ENCODE peak calls at places on chromosomes 12 and 14, in nine cellular contexts. One of them, this sample, is unnamed.

GRCh38 chr14:99188721-99189120 is 83.3 kb downstream of the BCL11B start:
- DNase-seq in sigmoid colon: no peak
- DNase-seq in H1: peak; percentile 90
- DNase-seq in SK-N-SH: peak; percentile 49
- DNase-seq in stomach: no peak
- DNase-seq in esophagus muscularis mucosa: no peak
- DNase-seq in K562: peak; percentile 14
- DNase-seq in GM12878: no peak
- DNase-seq in transverse colon: no peak
- DNase-seq in this sample: no peak

GRCh38 chr12:69570545-69571399 is 14.5 kb upstream of the CCT2 start:
- DNase-seq in transverse colon: peak; percentile 46
- DNase-seq in H1: peak; percentile 63
- DNase-seq in esophagus muscularis mucosa: no peak
- DNase-seq in SK-N-SH: peak; percentile 49
- DNase-seq in sigmoid colon: peak; percentile 68
- DNase-seq in K562: peak; percentile 59
- DNase-seq in stomach: peak; percentile 49
- DNase-seq in GM12878: peak; percentile 15
- DNase-seq in this sample: no peak

GRCh38 chr12:66014818-66015217 is 115.7 kb downstream of the LLPH start:
- DNase-seq in H1: no peak
- DNase-seq in esophagus muscularis mucosa: peak; percentile 55
- DNase-seq in GM12878: no peak
- DNase-seq in transverse colon: no peak
- DNase-seq in stomach: no peak
- DNase-seq in K562: no peak
- DNase-seq in sigmoid colon: no peak
- DNase-seq in SK-N-SH: no peak
- DNase-seq in this sample: no peak

GRCh38 chr12:6039894-6040601 is 84.4 kb downstream of the VWF start:
- DNase-seq in H1: peak; percentile 69
- DNase-seq in stomach: peak; percentile 54
- DNase-seq in esophagus muscularis mucosa: no peak
- DNase-seq in transverse colon: peak; percentile 49
- DNase-seq in K562: peak; percentile 52
- DNase-seq in GM12878: no peak
- DNase-seq in sigmoid colon: peak; percentile 69
- DNase-seq in SK-N-SH: peak; percentile 83
- DNase-seq in this sample: no peak

GRCh38 chr12:2891240-2892053 is 756 bp downstream of the TULP3 start:
- DNase-seq in H1: no peak
- DNase-seq in sigmoid colon: peak; percentile 84
- DNase-seq in GM12878: no peak
- DNase-seq in esophagus muscularis mucosa: no peak
- DNase-seq in stomach: peak; percentile 47
- DNase-seq in transverse colon: peak; percentile 51
- DNase-seq in SK-N-SH: peak; percentile 68
- DNase-seq in K562: peak; percentile 19
- DNase-seq in this sample: no peak

GRCh38 chr12:71865166-71865713 is 25.7 kb downstream of the TBC1D15 start:
- DNase-seq in stomach: no peak
- DNase-seq in K562: no peak
- DNase-seq in sigmoid colon: no peak
- DNase-seq in SK-N-SH: no peak
- DNase-seq in H1: no peak
- DNase-seq in transverse colon: no peak
- DNase-seq in esophagus muscularis mucosa: no peak
- DNase-seq in GM12878: no peak
- DNase-seq in this sample: no peak

GRCh38 chr14:22391908-22392307 is 197.1 kb downstream of the DAD1 start:
- DNase-seq in H1: no peak
- DNase-seq in sigmoid colon: peak; percentile 72
- DNase-seq in esophagus muscularis mucosa: no peak
- DNase-seq in GM12878: peak; percentile 68
- DNase-seq in K562: peak; percentile 30
- DNase-seq in transverse colon: peak; percentile 39
- DNase-seq in stomach: peak; percentile 74
- DNase-seq in SK-N-SH: peak; percentile 34
- DNase-seq in this sample: no peak

GRCh38 chr14:65850429-65851145 is 438.1 kb downstream of the FUT8 start:
- DNase-seq in H1: no peak
- DNase-seq in K562: no peak
- DNase-seq in sigmoid colon: no peak
- DNase-seq in SK-N-SH: peak; percentile 23
- DNase-seq in GM12878: no peak
- DNase-seq in stomach: no peak
- DNase-seq in transverse colon: peak; percentile 14
- DNase-seq in esophagus muscularis mucosa: no peak
- DNase-seq in this sample: no peak

GRCh38 chr14:68510201-68510600 is 282.7 kb downstream of the ZFP36L1 start:
- DNase-seq in H1: no peak
- DNase-seq in SK-N-SH: peak; percentile 81
- DNase-seq in transverse colon: no peak
- DNase-seq in esophagus muscularis mucosa: no peak
- DNase-seq in stomach: no peak
- DNase-seq in K562: no peak
- DNase-seq in sigmoid colon: peak; percentile 91
- DNase-seq in GM12878: no peak
- DNase-seq in this sample: peak; percentile 87

GRCh38 chr12:82486524-82487235 is 128.4 kb downstream of the METTL25 start:
- DNase-seq in esophagus muscularis mucosa: no peak
- DNase-seq in H1: no peak
- DNase-seq in sigmoid colon: no peak
- DNase-seq in SK-N-SH: no peak
- DNase-seq in K562: no peak
- DNase-seq in transverse colon: no peak
- DNase-seq in stomach: no peak
- DNase-seq in GM12878: no peak
- DNase-seq in this sample: no peak

GRCh38 chr14:61145903-61146411 is 135.2 kb downstream of the TMEM30B start:
- DNase-seq in transverse colon: no peak
- DNase-seq in SK-N-SH: peak; percentile 46
- DNase-seq in K562: no peak
- DNase-seq in stomach: no peak
- DNase-seq in H1: no peak
- DNase-seq in esophagus muscularis mucosa: no peak
- DNase-seq in sigmoid colon: no peak
- DNase-seq in GM12878: no peak
- DNase-seq in this sample: no peak

GRCh38 chr12:95102916-95103671 is 29.7 kb upstream of the NR2C1 start:
- DNase-seq in H1: no peak
- DNase-seq in K562: no peak
- DNase-seq in SK-N-SH: no peak
- DNase-seq in esophagus muscularis mucosa: no peak
- DNase-seq in stomach: no peak
- DNase-seq in sigmoid colon: no peak
- DNase-seq in transverse colon: peak; percentile 19
- DNase-seq in GM12878: peak; percentile 90
- DNase-seq in this sample: no peak

GRCh38 chr12:57864382-57864781 is 17.9 kb upstream of the CTDSP2 start:
- DNase-seq in stomach: no peak
- DNase-seq in esophagus muscularis mucosa: no peak
- DNase-seq in GM12878: no peak
- DNase-seq in transverse colon: no peak
- DNase-seq in SK-N-SH: peak; percentile 69
- DNase-seq in K562: no peak
- DNase-seq in H1: no peak
- DNase-seq in sigmoid colon: peak; percentile 65
- DNase-seq in this sample: no peak

GRCh38 chr12:110661337-110661972 is 27.5 kb downstream of the HVCN1 start:
- DNase-seq in stomach: peak; percentile 27
- DNase-seq in GM12878: peak; percentile 92
- DNase-seq in sigmoid colon: peak; percentile 73
- DNase-seq in K562: no peak
- DNase-seq in transverse colon: peak; percentile 66
- DNase-seq in H1: no peak
- DNase-seq in esophagus muscularis mucosa: no peak
- DNase-seq in SK-N-SH: no peak
- DNase-seq in this sample: no peak

GRCh38 chr12:114450511-114451300 is 44.8 kb upstream of the TBX5 start:
- DNase-seq in stomach: no peak
- DNase-seq in esophagus muscularis mucosa: no peak
- DNase-seq in transverse colon: no peak
- DNase-seq in K562: no peak
- DNase-seq in H1: no peak
- DNase-seq in GM12878: no peak
- DNase-seq in SK-N-SH: no peak
- DNase-seq in sigmoid colon: no peak
- DNase-seq in this sample: no peak

GRCh38 chr14:89911018-89911919 is 43.3 kb downstream of the EFCAB11 start:
- DNase-seq in sigmoid colon: no peak
- DNase-seq in esophagus muscularis mucosa: no peak
- DNase-seq in H1: peak; percentile 59
- DNase-seq in SK-N-SH: no peak
- DNase-seq in K562: no peak
- DNase-seq in transverse colon: peak; percentile 36
- DNase-seq in GM12878: no peak
- DNase-seq in stomach: peak; percentile 36
- DNase-seq in this sample: no peak

GRCh38 chr14:29741909-29742401 is 185.7 kb downstream of the PRKD1 start:
- DNase-seq in sigmoid colon: no peak
- DNase-seq in K562: no peak
- DNase-seq in transverse colon: no peak
- DNase-seq in SK-N-SH: no peak
- DNase-seq in GM12878: no peak
- DNase-seq in stomach: no peak
- DNase-seq in H1: no peak
- DNase-seq in esophagus muscularis mucosa: no peak
- DNase-seq in this sample: no peak

GRCh38 chr14:54681819-54682261 is 114.9 kb downstream of the SAMD4A start:
- DNase-seq in stomach: no peak
- DNase-seq in GM12878: no peak
- DNase-seq in K562: peak; percentile 25
- DNase-seq in sigmoid colon: no peak
- DNase-seq in esophagus muscularis mucosa: no peak
- DNase-seq in H1: no peak
- DNase-seq in SK-N-SH: peak; percentile 55
- DNase-seq in transverse colon: no peak
- DNase-seq in this sample: no peak

GRCh38 chr12:1842183-1842904 is 22.0 kb downstream of the LRTM2 start:
- DNase-seq in H1: peak; percentile 26
- DNase-seq in stomach: no peak
- DNase-seq in K562: no peak
- DNase-seq in sigmoid colon: peak; percentile 38
- DNase-seq in transverse colon: peak; percentile 3
- DNase-seq in esophagus muscularis mucosa: no peak
- DNase-seq in GM12878: no peak
- DNase-seq in SK-N-SH: no peak
- DNase-seq in this sample: peak; percentile 74
- TF ChIP-seq POLR2AphosphoS5 in H1: no peak
- TF ChIP-seq POLR2AphosphoS5 in stomach: no peak
- TF ChIP-seq POLR2AphosphoS5 in K562: no peak
- TF ChIP-seq POLR2AphosphoS5 in sigmoid colon: no peak
- TF ChIP-seq POLR2AphosphoS5 in transverse colon: no peak
- TF ChIP-seq POLR2AphosphoS5 in esophagus muscularis mucosa: no peak
- TF ChIP-seq POLR2AphosphoS5 in GM12878: no peak
- TF ChIP-seq POLR2AphosphoS5 in SK-N-SH: no peak
- TF ChIP-seq POLR2AphosphoS5 in this sample: no peak

GRCh38 chr12:105253882-105254513 is 18.0 kb upstream of the APPL2 start:
- DNase-seq in sigmoid colon: no peak
- DNase-seq in GM12878: no peak
- DNase-seq in stomach: no peak
- DNase-seq in transverse colon: no peak
- DNase-seq in esophagus muscularis mucosa: no peak
- DNase-seq in SK-N-SH: no peak
- DNase-seq in K562: peak; percentile 18
- DNase-seq in H1: no peak
- DNase-seq in this sample: no peak
- TF ChIP-seq EP300 in sigmoid colon: no peak
- TF ChIP-seq EP300 in GM12878: no peak
- TF ChIP-seq EP300 in stomach: no peak
- TF ChIP-seq EP300 in transverse colon: no peak
- TF ChIP-seq EP300 in esophagus muscularis mucosa: no peak
- TF ChIP-seq EP300 in SK-N-SH: no peak
- TF ChIP-seq EP300 in K562: no peak
- TF ChIP-seq EP300 in H1: no peak
- TF ChIP-seq EP300 in this sample: no peak

DNA sequence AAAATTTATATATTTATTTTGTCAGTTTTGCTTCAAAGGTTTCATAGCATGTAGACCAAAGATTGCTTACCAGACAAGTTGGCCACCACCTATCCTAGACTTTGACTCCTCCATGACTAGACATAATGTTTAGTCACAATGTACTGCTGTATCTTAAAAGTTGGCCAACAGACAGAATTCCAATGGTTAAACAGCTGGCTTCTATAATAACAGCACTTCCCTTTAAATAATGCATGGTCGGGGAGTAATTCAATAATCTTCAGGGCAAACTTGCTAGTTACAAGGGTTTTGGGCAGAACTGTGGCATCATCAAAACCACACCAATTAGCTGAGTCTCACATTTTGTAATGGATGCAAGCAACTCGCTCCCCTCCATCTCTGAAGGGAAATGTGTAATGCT is 56.9 kb downstream of the IGF1 start:
- DNase-seq in esophagus muscularis mucosa: no peak
- DNase-seq in sigmoid colon: no peak
- DNase-seq in GM12878: no peak
- DNase-seq in stomach: no peak
- DNase-seq in H1: no peak
- DNase-seq in K562: no peak
- DNase-seq in transverse colon: no peak
- DNase-seq in SK-N-SH: no peak
- DNase-seq in this sample: no peak
- TF ChIP-seq POLR2AphosphoS5 in esophagus muscularis mucosa: no peak
- TF ChIP-seq POLR2AphosphoS5 in sigmoid colon: no peak
- TF ChIP-seq POLR2AphosphoS5 in GM12878: no peak
- TF ChIP-seq POLR2AphosphoS5 in stomach: no peak
- TF ChIP-seq POLR2AphosphoS5 in H1: no peak
- TF ChIP-seq POLR2AphosphoS5 in K562: no peak
- TF ChIP-seq POLR2AphosphoS5 in transverse colon: no peak
- TF ChIP-seq POLR2AphosphoS5 in SK-N-SH: no peak
- TF ChIP-seq POLR2AphosphoS5 in this sample: no peak

DNA sequence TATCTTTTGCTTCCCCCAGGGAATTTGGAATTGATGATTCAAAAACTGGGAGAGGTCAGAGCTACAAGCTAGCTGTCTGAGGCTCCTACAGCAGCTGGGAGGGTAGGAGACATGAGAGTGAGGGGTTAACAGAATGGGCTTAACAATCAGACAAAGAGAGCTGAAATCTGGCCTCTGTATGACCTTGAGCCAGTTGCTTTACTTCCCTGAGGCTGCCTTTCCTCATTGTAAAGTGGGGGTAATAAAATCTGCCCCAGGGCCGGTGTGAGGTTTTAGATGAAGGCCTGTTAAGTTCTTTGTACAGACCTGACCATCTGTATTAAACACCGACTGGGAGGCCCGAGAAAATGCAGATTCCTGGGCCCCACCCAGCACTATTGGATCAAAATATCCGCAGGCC is 164.3 kb upstream of the NOS1 start:
- DNase-seq in K562: no peak
- DNase-seq in GM12878: no peak
- DNase-seq in SK-N-SH: no peak
- DNase-seq in H1: no peak
- DNase-seq in sigmoid colon: no peak
- DNase-seq in stomach: no peak
- DNase-seq in esophagus muscularis mucosa: no peak
- DNase-seq in transverse colon: peak; percentile 17
- DNase-seq in this sample: no peak
- TF ChIP-seq EP300 in K562: no peak
- TF ChIP-seq EP300 in GM12878: no peak
- TF ChIP-seq EP300 in SK-N-SH: no peak
- TF ChIP-seq EP300 in H1: no peak
- TF ChIP-seq EP300 in sigmoid colon: no peak
- TF ChIP-seq EP300 in stomach: no peak
- TF ChIP-seq EP300 in esophagus muscularis mucosa: no peak
- TF ChIP-seq EP300 in transverse colon: no peak
- TF ChIP-seq EP300 in this sample: no peak

This sample was measured in suprapubic skin.